ENCODE peak calls at places on chromosomes 12 and 14, in eight cellular contexts. Z is stimulated activated naive CD8-positive, alpha-beta T cell treated with anti-CD3 and anti-CD28 coated beads, Interleukin-15, Interleukin-2, amounts not matched to agents 100 U/mL and 50 U/mL, for 24 hours; K is RKO; P is HT1080; W is cardiac fibroblast; X is endodermal cell; U is A549; M is fibroblast of lung. N is an unnamed sample.

GRCh38 chr12:92144045-92144630 is 1.5 kb downstream of the BTG1 start:
- DNase-seq in Z (peak), K (peak), P (peak), W (peak), X (peak), U (peak), M (peak), N (peak)

GRCh38 chr14:69625299-69626131 is 14.1 kb downstream of the SUSD6 start:
- DNase-seq in Z (peak), K (no peak), P (peak), W (peak), X (no peak), U (no peak), M (peak), N (peak)

GRCh38 chr12:20368653-20369163 is 371 bp downstream of the PDE3A start:
- DNase-seq in Z (no peak), K (no peak), P (peak), W (peak), X (peak), U (peak), M (peak), N (peak)

GRCh38 chr12:97642906-97643305 is 180.3 kb downstream of the RMST start:
- DNase-seq in Z (no peak), K (no peak), P (no peak), W (no peak), X (no peak), U (no peak), M (no peak), N (no peak)

GRCh38 chr12:64895541-64895940 is 71.1 kb downstream of the TBC1D30 start:
- DNase-seq in Z (no peak), K (peak), P (peak), W (no peak), X (no peak), U (no peak), M (peak), N (no peak)

GRCh38 chr14:36068777-36069534 is 107.6 kb downstream of the PTCSC3 start:
- DNase-seq in Z (no peak), K (no peak), P (peak), W (peak), X (no peak), U (peak), M (peak), N (no peak)

GRCh38 chr14:76083796-76084195 is 67.9 kb upstream of the GPATCH2L start:
- DNase-seq in Z (no peak), K (no peak), P (no peak), W (no peak), X (peak), U (no peak), M (no peak), N (no peak)

GRCh38 chr12:105967038-105967776 is 171.5 kb downstream of the NUAK1 start:
- DNase-seq in Z (no peak), K (no peak), P (no peak), W (peak), X (no peak), U (no peak), M (peak), N (no peak)

GRCh38 chr12:132194056-132194455 is 49.8 kb downstream of the NOC4L start:
- DNase-seq in Z (peak), K (no peak), P (no peak), W (no peak), X (peak), U (peak), M (no peak), N (no peak)

N was measured in heart right ventricle.